ENCODE peak calls at places on chromosomes 13 and 19, in seven cellular contexts. B, V, N, G, L, S and X are unnamed samples.

GRCh38 chr13:108777421-108778420 is 148.3 kb downstream of the MYO16 start:
- DNase-seq in B (no peak), V (no peak), N (no peak), G (peak), L (peak), S (no peak), X (no peak)

GRCh38 chr19:19115954-19116353 is 22.3 kb downstream of the TMEM161A start:
- DNase-seq in B (peak), V (no peak), N (peak), G (no peak), L (no peak), S (no peak), X (peak)

GRCh38 chr13:113123226-113124150 is 889 bp downstream of the F10 start:
- DNase-seq in B (no peak), V (no peak), N (no peak), G (no peak), L (no peak), S (no peak), X (no peak)

GRCh38 chr19:16073988-16074387 is 2.3 kb upstream of the TPM4 start:
- DNase-seq in B (no peak), V (no peak), N (peak), G (no peak), L (no peak), S (no peak), X (peak)

GRCh38 chr13:46166947-46167610 is 14.9 kb downstream of the LCP1 start:
- DNase-seq in B (no peak), V (no peak), N (no peak), G (no peak), L (no peak), S (no peak), X (no peak)

GRCh38 chr13:39263033-39263432 is 224.8 kb downstream of the NHLRC3 start:
- DNase-seq in B (no peak), V (peak), N (peak), G (peak), L (peak), S (peak), X (peak)

GRCh38 chr19:40191836-40192646 is 815 bp downstream of the MAP3K10 start:
- DNase-seq in B (peak), V (no peak), N (peak), G (peak), L (peak), S (no peak), X (peak)

GRCh38 chr13:99796175-99796819 is 175.3 kb downstream of the ZIC5 start:
- DNase-seq in B (peak), V (peak), N (peak), G (no peak), L (peak), S (no peak), X (peak)

GRCh38 chr13:113653264-113654174 is 4.5 kb downstream of the ATP4B start:
- DNase-seq in B (no peak), V (no peak), N (no peak), G (no peak), L (peak), S (no peak), X (no peak)

GRCh38 chr19:14135985-14136508 is 342 bp downstream of the ASF1B start:
- DNase-seq in B (no peak), V (no peak), N (no peak), G (no peak), L (no peak), S (no peak), X (no peak)

GRCh38 chr19:18156841-18157464 is 4.0 kb downstream of the PIK3R2 start:
- DNase-seq in B (no peak), V (no peak), N (no peak), G (peak), L (peak), S (peak), X (no peak)

GRCh38 chr13:24734951-24735350 is 29.0 kb upstream of the RNF17 start:
- DNase-seq in B (no peak), V (no peak), N (peak), G (no peak), L (no peak), S (no peak), X (no peak)

GRCh38 chr13:78978381-78978998 is 319.5 kb upstream of the OBI1 start:
- DNase-seq in B (no peak), V (no peak), N (peak), G (peak), L (peak), S (peak), X (peak)

GRCh38 chr19:45376045-45376724 is 5.8 kb upstream of the ERCC2 start:
- DNase-seq in B (no peak), V (no peak), N (no peak), G (peak), L (peak), S (no peak), X (no peak)

GRCh38 chr13:76383671-76384461 is 502.3 kb downstream of the KCTD12 start:
- DNase-seq in B (no peak), V (no peak), N (no peak), G (no peak), L (peak), S (no peak), X (no peak)

GRCh38 chr13:106818971-106819370 is 251.0 kb upstream of the ARGLU1 start:
- DNase-seq in B (no peak), V (no peak), N (no peak), G (no peak), L (no peak), S (no peak), X (no peak)

GRCh38 chr19:15288146-15288963 is 44.0 kb downstream of the BRD4 start:
- DNase-seq in B (no peak), V (no peak), N (peak), G (no peak), L (peak), S (peak), X (peak)

GRCh38 chr13:48631441-48631840 is 22.3 kb upstream of the CYSLTR2 start:
- DNase-seq in B (no peak), V (no peak), N (no peak), G (no peak), L (no peak), S (no peak), X (no peak)

GRCh38 chr19:13962738-13963602 is 10.7 kb downstream of the DCAF15 start:
- DNase-seq in B (no peak), V (no peak), N (no peak), G (no peak), L (peak), S (no peak), X (no peak)

GRCh38 chr13:112169941-112170822 is 103.2 kb downstream of the SOX1 start:
- DNase-seq in B (no peak), V (no peak), N (no peak), G (no peak), L (no peak), S (no peak), X (no peak)

GRCh38 chr19:51788936-51789795 is 5.8 kb upstream of the FPR3 start:
- DNase-seq in B (no peak), V (no peak), N (no peak), G (no peak), L (no peak), S (no peak), X (no peak)

GRCh38 chr19:44846455-44847143 is 502 bp downstream of the NECTIN2 start:
- DNase-seq in B (no peak), V (no peak), N (no peak), G (no peak), L (peak), S (no peak), X (no peak)

GRCh38 chr13:19057588-19058340 is 123.9 kb downstream of the TUBA3C start:
- DNase-seq in B (no peak), V (no peak), N (no peak), G (no peak), L (no peak), S (no peak), X (no peak)

GRCh38 chr19:33269016-33269415 is 33.3 kb downstream of the CEBPA start:
- DNase-seq in B (no peak), V (no peak), N (no peak), G (no peak), L (no peak), S (no peak), X (no peak)

GRCh38 chr19:55216461-55217198 is 7.3 kb upstream of the PTPRH start:
- DNase-seq in B (peak), V (peak), N (peak), G (peak), L (peak), S (peak), X (peak)

GRCh38 chr19:12834976-12835757 is 788 bp upstream of the RTBDN start:
- DNase-seq in B (no peak), V (no peak), N (peak), G (no peak), L (no peak), S (no peak), X (peak)

GRCh38 chr13:28047784-28048388 is 52.5 kb downstream of the FLT3 start:
- DNase-seq in B (no peak), V (no peak), N (peak), G (peak), L (peak), S (no peak), X (peak)

GRCh38 chr19:2149980-2150793 is 1.2 kb downstream of the AP3D1 start:
- DNase-seq in B (no peak), V (no peak), N (no peak), G (no peak), L (no peak), S (no peak), X (no peak)

GRCh38 chr13:22081430-22081829 is 410.6 kb downstream of the FGF9 start:
- DNase-seq in B (no peak), V (no peak), N (no peak), G (no peak), L (no peak), S (no peak), X (no peak)

GRCh38 chr13:26219726-26220125 is 2.4 kb downstream of the RNF6 start:
- DNase-seq in B (no peak), V (no peak), N (no peak), G (no peak), L (peak), S (no peak), X (no peak)

GRCh38 chr19:23482829-23483228 is 87.6 kb upstream of the ZNF91 start:
- DNase-seq in B (no peak), V (no peak), N (no peak), G (no peak), L (no peak), S (no peak), X (no peak)

GRCh38 chr13:102325321-102325720 is 76.5 kb downstream of the FGF14 start:
- DNase-seq in B (no peak), V (no peak), N (no peak), G (no peak), L (no peak), S (no peak), X (no peak)

GRCh38 chr13:111474136-111475002 is 153.9 kb downstream of the TEX29 start:
- DNase-seq in B (no peak), V (no peak), N (peak), G (peak), L (peak), S (no peak), X (peak)

GRCh38 chr13:51223284-51224270 is 1.4 kb downstream of the FAM124A start:
- DNase-seq in B (no peak), V (no peak), N (no peak), G (no peak), L (no peak), S (peak), X (no peak)

GRCh38 chr13:49539313-49539712 is 43.6 kb downstream of the PHF11 start:
- DNase-seq in B (no peak), V (no peak), N (no peak), G (no peak), L (no peak), S (no peak), X (peak)

GRCh38 chr19:39372047-39372802 is 18.7 kb downstream of the PAF1 start:
- DNase-seq in B (no peak), V (no peak), N (no peak), G (no peak), L (peak), S (peak), X (no peak)

GRCh38 chr19:52590728-52591127 is 20.6 kb downstream of the ZNF701 start:
- DNase-seq in B (no peak), V (no peak), N (no peak), G (no peak), L (no peak), S (no peak), X (no peak)

GRCh38 chr19:2478324-2478755 is 2.4 kb downstream of the GADD45B start:
- DNase-seq in B (peak), V (no peak), N (peak), G (no peak), L (peak), S (peak), X (peak)